ENCODE peak calls at places on chromosomes 5 and 9, in eight cellular contexts. S is stimulated activated CD4-positive, alpha-beta T cell treated with anti-CD3 and anti-CD28 coated beads, TNF-alpha, amount 100 ng/mL, for 24 hours; F is AG08396; U is M059J; C is NCI-H510A treated with DMSO at 0.1 percent for 48 hours; V is EL; W is Jurkat, Clone E6-1; M is MCF 10A. D is an unnamed sample.

GRCh38 chr9:4857163-4857562 is 64.4 kb downstream of the RCL1 start:
- DNase-seq in C (no peak), V (peak; percentile 23), M (no peak), W (no peak), F (no peak), U (peak; percentile 60), S (no peak), D (no peak)

GRCh38 chr9:116490321-116490720 is 196.8 kb upstream of the TRIM32 start:
- DNase-seq in C (no peak), W (no peak), S (no peak), V (no peak), M (peak; percentile 30), F (no peak), U (peak; percentile 25), D (no peak)

GRCh38 chr5:54909911-54910870 is 75.2 kb downstream of the ESM1 start:
- DNase-seq in M (peak; percentile 17), F (no peak), U (peak; percentile 18), V (peak; percentile 65), W (no peak), S (no peak), C (no peak), D (no peak)

GRCh38 chr9:79390077-79390673 is 181.6 kb upstream of the TLE4 start:
- DNase-seq in S (no peak), F (peak; percentile 13), W (no peak), V (peak; percentile 68), M (peak; percentile 14), U (peak; percentile 38), C (no peak), D (no peak)

GRCh38 chr9:108761530-108762347 is 94.0 kb downstream of the ACTL7B start:
- DNase-seq in S (peak; percentile 4), U (peak; percentile 55), F (peak; percentile 76), C (peak; percentile 68), V (peak; percentile 71), M (peak; percentile 71), W (peak; percentile 29), D (peak; percentile 41)

GRCh38 chr5:172757394-172758010 is 13.5 kb downstream of the DUSP1 start:
- DNase-seq in V (peak; percentile 44), S (no peak), C (no peak), F (no peak), U (peak; percentile 44), M (no peak), W (no peak), D (no peak)

GRCh38 chr5:14164764-14165163 is 21.6 kb downstream of the TRIO start:
- DNase-seq in C (no peak), W (no peak), F (no peak), V (no peak), U (no peak), S (no peak), M (no peak), D (no peak)

GRCh38 chr5:45376463-45376862 is 319.7 kb downstream of the HCN1 start:
- DNase-seq in M (no peak), U (peak; percentile 87), V (no peak), C (no peak), S (no peak), F (no peak), W (no peak), D (no peak)

GRCh38 chr9:121773954-121774714 is 122.7 kb downstream of the DAB2IP start:
- DNase-seq in U (no peak), M (no peak), W (no peak), V (no peak), C (no peak), S (no peak), F (no peak), D (no peak)